ENCODE peak calls at places on chromosomes 3 and 15, in four cellular contexts. S, F, U and N are unnamed samples.

GRCh38 chr3:8445861-8446260 is 55.8 kb upstream of the LMCD1 start:
- DNase-seq in S (no peak), F (no peak), U (peak), N (no peak)

GRCh38 chr3:183498634-183499033 is 56.9 kb downstream of the KLHL6 start:
- DNase-seq in U (no peak), F (no peak), S (no peak), N (no peak)

GRCh38 chr15:93459396-93459795 is 370.4 kb upstream of the RGMA start:
- DNase-seq in S (no peak), U (no peak), F (no peak), N (no peak)

GRCh38 chr3:178343433-178344038 is 192.7 kb upstream of the KCNMB2 start:
- DNase-seq in F (no peak), U (no peak), S (no peak), N (no peak)

GRCh38 chr15:57527382-57528091 is 64.2 kb upstream of the MYZAP start:
- DNase-seq in F (peak), U (no peak), S (peak), N (no peak)

GRCh38 chr3:47283596-47284364 is 1.0 kb downstream of the KLHL18 start:
- DNase-seq in U (no peak), S (peak), F (no peak), N (no peak)

GRCh38 chr3:172839679-172840078 is 89.2 kb downstream of the ECT2 start:
- DNase-seq in U (no peak), S (no peak), F (no peak), N (no peak)

GRCh38 chr3:157104928-157105652 is 54.9 kb downstream of the CCNL1 start:
- DNase-seq in S (no peak), U (no peak), F (no peak), N (no peak)

GRCh38 chr3:102200126-102200525 is 234.7 kb upstream of the ZPLD1 start:
- DNase-seq in S (no peak), F (no peak), U (no peak), N (no peak)